ENCODE peak calls at places on chromosomes 11 and 22, in nine cellular contexts. One of them, this sample, is unnamed.

GRCh38 chr11:95559899-95560298 is 229.7 kb downstream of the FAM76B start:
- DNase-seq in suprapubic skin: no peak
- DNase-seq in psoas muscle: no peak
- DNase-seq in fibroblast of pulmonary artery: no peak
- DNase-seq in cardiac muscle cell: no peak
- DNase-seq in RWPE2: no peak
- DNase-seq in tibial nerve: no peak
- DNase-seq in K562: no peak
- DNase-seq in mucosa of descending colon: no peak
- DNase-seq in this sample: no peak

GRCh38 chr11:74678591-74679512 is 52.4 kb downstream of the CHRDL2 start:
- DNase-seq in suprapubic skin: peak
- DNase-seq in psoas muscle: no peak
- DNase-seq in fibroblast of pulmonary artery: peak
- DNase-seq in cardiac muscle cell: peak
- DNase-seq in RWPE2: no peak
- DNase-seq in tibial nerve: no peak
- DNase-seq in K562: peak
- DNase-seq in mucosa of descending colon: no peak
- DNase-seq in this sample: no peak

GRCh38 chr11:1755344-1756023 is 5.1 kb upstream of the IFITM10 start:
- DNase-seq in suprapubic skin: no peak
- DNase-seq in psoas muscle: no peak
- DNase-seq in fibroblast of pulmonary artery: no peak
- DNase-seq in cardiac muscle cell: no peak
- DNase-seq in RWPE2: no peak
- DNase-seq in tibial nerve: no peak
- DNase-seq in K562: no peak
- DNase-seq in mucosa of descending colon: peak
- DNase-seq in this sample: no peak

GRCh38 chr11:73334244-73335203 is 26.4 kb downstream of the ARHGEF17 start:
- DNase-seq in suprapubic skin: peak
- DNase-seq in psoas muscle: peak
- DNase-seq in fibroblast of pulmonary artery: peak
- DNase-seq in cardiac muscle cell: peak
- DNase-seq in RWPE2: peak
- DNase-seq in tibial nerve: peak
- DNase-seq in K562: peak
- DNase-seq in mucosa of descending colon: peak
- DNase-seq in this sample: no peak

GRCh38 chr11:63242089-63242762 is 1.2 kb downstream of the SLC22A25 start:
- DNase-seq in suprapubic skin: no peak
- DNase-seq in psoas muscle: no peak
- DNase-seq in fibroblast of pulmonary artery: no peak
- DNase-seq in cardiac muscle cell: no peak
- DNase-seq in RWPE2: no peak
- DNase-seq in tibial nerve: no peak
- DNase-seq in K562: no peak
- DNase-seq in mucosa of descending colon: no peak
- DNase-seq in this sample: no peak

GRCh38 chr11:7448126-7448525 is 37.2 kb upstream of the OLFML1 start:
- DNase-seq in suprapubic skin: no peak
- DNase-seq in psoas muscle: no peak
- DNase-seq in fibroblast of pulmonary artery: no peak
- DNase-seq in cardiac muscle cell: no peak
- DNase-seq in RWPE2: no peak
- DNase-seq in tibial nerve: no peak
- DNase-seq in K562: no peak
- DNase-seq in mucosa of descending colon: no peak
- DNase-seq in this sample: no peak

GRCh38 chr11:92861641-92862040 is 107.8 kb upstream of the MTNR1B start:
- DNase-seq in suprapubic skin: no peak
- DNase-seq in psoas muscle: no peak
- DNase-seq in fibroblast of pulmonary artery: no peak
- DNase-seq in cardiac muscle cell: no peak
- DNase-seq in RWPE2: no peak
- DNase-seq in tibial nerve: no peak
- DNase-seq in K562: no peak
- DNase-seq in mucosa of descending colon: no peak
- DNase-seq in this sample: no peak

GRCh38 chr11:85682330-85683305 is 3.4 kb downstream of the CCDC89 start:
- DNase-seq in suprapubic skin: no peak
- DNase-seq in psoas muscle: peak
- DNase-seq in fibroblast of pulmonary artery: peak
- DNase-seq in cardiac muscle cell: peak
- DNase-seq in RWPE2: no peak
- DNase-seq in tibial nerve: peak
- DNase-seq in K562: peak
- DNase-seq in mucosa of descending colon: peak
- DNase-seq in this sample: peak

GRCh38 chr11:9802291-9802861 is 138.5 kb downstream of the SWAP70 start:
- DNase-seq in suprapubic skin: no peak
- DNase-seq in psoas muscle: no peak
- DNase-seq in fibroblast of pulmonary artery: peak
- DNase-seq in cardiac muscle cell: peak
- DNase-seq in RWPE2: no peak
- DNase-seq in tibial nerve: peak
- DNase-seq in K562: no peak
- DNase-seq in mucosa of descending colon: no peak
- DNase-seq in this sample: peak

GRCh38 chr11:9941991-9942390 is 278.1 kb downstream of the SWAP70 start:
- DNase-seq in suprapubic skin: no peak
- DNase-seq in psoas muscle: no peak
- DNase-seq in fibroblast of pulmonary artery: no peak
- DNase-seq in cardiac muscle cell: no peak
- DNase-seq in RWPE2: no peak
- DNase-seq in tibial nerve: no peak
- DNase-seq in K562: no peak
- DNase-seq in mucosa of descending colon: no peak
- DNase-seq in this sample: no peak

GRCh38 chr22:41770715-41771452 is 29.6 kb upstream of the CCDC134 start:
- DNase-seq in suprapubic skin: no peak
- DNase-seq in psoas muscle: no peak
- DNase-seq in fibroblast of pulmonary artery: no peak
- DNase-seq in cardiac muscle cell: no peak
- DNase-seq in RWPE2: no peak
- DNase-seq in tibial nerve: no peak
- DNase-seq in K562: no peak
- DNase-seq in mucosa of descending colon: no peak
- DNase-seq in this sample: no peak

GRCh38 chr11:65609711-65610110 is 4.3 kb downstream of the MAP3K11 start:
- DNase-seq in suprapubic skin: no peak
- DNase-seq in psoas muscle: no peak
- DNase-seq in fibroblast of pulmonary artery: no peak
- DNase-seq in cardiac muscle cell: no peak
- DNase-seq in RWPE2: no peak
- DNase-seq in tibial nerve: no peak
- DNase-seq in K562: no peak
- DNase-seq in mucosa of descending colon: no peak
- DNase-seq in this sample: no peak

GRCh38 chr11:65609236-65609635 is 4.8 kb downstream of the MAP3K11 start:
- DNase-seq in suprapubic skin: no peak
- DNase-seq in psoas muscle: no peak
- DNase-seq in fibroblast of pulmonary artery: peak
- DNase-seq in cardiac muscle cell: peak
- DNase-seq in RWPE2: no peak
- DNase-seq in tibial nerve: no peak
- DNase-seq in K562: no peak
- DNase-seq in mucosa of descending colon: no peak
- DNase-seq in this sample: no peak

GRCh38 chr11:65611758-65612603 is 2.0 kb downstream of the MAP3K11 start:
- DNase-seq in suprapubic skin: no peak
- DNase-seq in psoas muscle: no peak
- DNase-seq in fibroblast of pulmonary artery: peak
- DNase-seq in cardiac muscle cell: peak
- DNase-seq in RWPE2: no peak
- DNase-seq in tibial nerve: no peak
- DNase-seq in K562: no peak
- DNase-seq in mucosa of descending colon: no peak
- DNase-seq in this sample: no peak

GRCh38 chr11:65612691-65613090 is 1.3 kb downstream of the MAP3K11 start:
- DNase-seq in suprapubic skin: no peak
- DNase-seq in psoas muscle: no peak
- DNase-seq in fibroblast of pulmonary artery: no peak
- DNase-seq in cardiac muscle cell: no peak
- DNase-seq in RWPE2: no peak
- DNase-seq in tibial nerve: no peak
- DNase-seq in K562: no peak
- DNase-seq in mucosa of descending colon: no peak
- DNase-seq in this sample: no peak

DNA sequence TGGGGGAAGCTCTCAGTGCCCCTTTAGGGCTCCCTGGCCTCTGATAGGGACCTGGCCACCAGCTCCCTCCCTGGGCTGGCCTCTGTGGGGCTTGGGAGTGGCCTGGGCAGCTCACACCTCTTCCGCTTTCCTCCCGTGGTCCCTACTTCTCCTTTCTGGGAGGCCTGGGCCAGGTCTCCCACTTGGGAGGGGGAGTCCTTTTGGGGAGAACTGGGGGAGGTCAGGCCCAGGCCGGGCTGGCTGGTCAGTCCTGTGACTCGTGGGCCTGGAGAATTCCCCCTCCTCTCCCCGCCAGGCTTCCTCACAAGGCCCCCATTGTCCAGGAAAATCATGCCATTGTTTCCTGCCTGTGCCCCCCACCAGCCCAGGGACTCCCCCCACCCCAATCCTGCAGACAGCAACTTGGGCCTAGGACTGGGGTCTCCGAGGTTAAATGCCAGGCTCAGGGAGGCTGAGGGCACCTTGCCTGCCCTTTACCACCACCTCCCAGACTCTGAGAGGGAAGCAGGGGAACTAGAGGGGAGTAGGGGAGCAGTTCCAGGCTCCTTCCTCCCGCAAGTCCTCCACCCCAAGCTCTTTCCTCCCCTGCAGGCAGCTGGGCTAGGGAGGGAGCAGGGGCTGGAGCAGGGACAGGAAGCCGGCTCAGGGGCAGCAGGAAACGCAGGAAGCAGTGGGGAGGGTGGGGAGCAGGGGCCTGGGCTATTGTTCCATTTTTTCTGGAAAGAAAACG is 2.8 kb downstream of the MAP3K11 start:
- DNase-seq in suprapubic skin: no peak
- DNase-seq in psoas muscle: no peak
- DNase-seq in fibroblast of pulmonary artery: peak
- DNase-seq in cardiac muscle cell: peak
- DNase-seq in RWPE2: no peak
- DNase-seq in tibial nerve: no peak
- DNase-seq in K562: no peak
- DNase-seq in mucosa of descending colon: peak
- DNase-seq in this sample: no peak
- H3K4me3 ChIP-seq in suprapubic skin: peak
- H3K4me3 ChIP-seq in psoas muscle: peak
- H3K4me3 ChIP-seq in fibroblast of pulmonary artery: peak
- H3K4me3 ChIP-seq in cardiac muscle cell: no peak
- H3K4me3 ChIP-seq in RWPE2: no peak
- H3K4me3 ChIP-seq in tibial nerve: peak
- H3K4me3 ChIP-seq in K562: peak
- H3K4me3 ChIP-seq in mucosa of descending colon: no peak
- H3K4me3 ChIP-seq in this sample: peak

DNA sequence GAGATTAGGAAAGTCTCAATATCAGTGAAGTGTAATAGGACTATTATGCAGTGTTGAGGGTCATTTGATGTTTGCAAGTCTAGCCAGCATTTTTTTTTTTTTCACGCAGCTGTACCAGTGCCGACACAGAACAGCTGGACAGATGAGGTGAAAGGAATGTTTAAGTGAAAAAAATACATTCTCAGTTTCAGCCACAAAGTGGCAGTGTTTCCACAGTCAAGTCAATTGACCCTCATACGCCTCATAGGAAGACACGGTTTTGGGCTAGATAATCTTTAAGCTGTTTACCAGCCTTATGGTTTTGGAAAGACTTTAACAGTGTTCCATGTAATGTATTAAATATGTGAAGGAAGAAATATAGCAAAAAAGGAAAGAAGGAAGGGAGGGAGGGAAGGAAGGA is 349.9 kb upstream of the ANO3 start:
- DNase-seq in suprapubic skin: no peak
- DNase-seq in psoas muscle: no peak
- DNase-seq in fibroblast of pulmonary artery: peak
- DNase-seq in cardiac muscle cell: peak
- DNase-seq in RWPE2: no peak
- DNase-seq in tibial nerve: peak
- DNase-seq in K562: no peak
- DNase-seq in mucosa of descending colon: no peak
- DNase-seq in this sample: peak
- TF ChIP-seq CTCF in suprapubic skin: peak
- TF ChIP-seq CTCF in psoas muscle: peak
- TF ChIP-seq CTCF in fibroblast of pulmonary artery: peak
- TF ChIP-seq CTCF in cardiac muscle cell: peak
- TF ChIP-seq CTCF in RWPE2: peak
- TF ChIP-seq CTCF in tibial nerve: peak
- TF ChIP-seq CTCF in K562: no peak
- TF ChIP-seq CTCF in mucosa of descending colon: peak
- TF ChIP-seq CTCF in this sample: peak

DNA sequence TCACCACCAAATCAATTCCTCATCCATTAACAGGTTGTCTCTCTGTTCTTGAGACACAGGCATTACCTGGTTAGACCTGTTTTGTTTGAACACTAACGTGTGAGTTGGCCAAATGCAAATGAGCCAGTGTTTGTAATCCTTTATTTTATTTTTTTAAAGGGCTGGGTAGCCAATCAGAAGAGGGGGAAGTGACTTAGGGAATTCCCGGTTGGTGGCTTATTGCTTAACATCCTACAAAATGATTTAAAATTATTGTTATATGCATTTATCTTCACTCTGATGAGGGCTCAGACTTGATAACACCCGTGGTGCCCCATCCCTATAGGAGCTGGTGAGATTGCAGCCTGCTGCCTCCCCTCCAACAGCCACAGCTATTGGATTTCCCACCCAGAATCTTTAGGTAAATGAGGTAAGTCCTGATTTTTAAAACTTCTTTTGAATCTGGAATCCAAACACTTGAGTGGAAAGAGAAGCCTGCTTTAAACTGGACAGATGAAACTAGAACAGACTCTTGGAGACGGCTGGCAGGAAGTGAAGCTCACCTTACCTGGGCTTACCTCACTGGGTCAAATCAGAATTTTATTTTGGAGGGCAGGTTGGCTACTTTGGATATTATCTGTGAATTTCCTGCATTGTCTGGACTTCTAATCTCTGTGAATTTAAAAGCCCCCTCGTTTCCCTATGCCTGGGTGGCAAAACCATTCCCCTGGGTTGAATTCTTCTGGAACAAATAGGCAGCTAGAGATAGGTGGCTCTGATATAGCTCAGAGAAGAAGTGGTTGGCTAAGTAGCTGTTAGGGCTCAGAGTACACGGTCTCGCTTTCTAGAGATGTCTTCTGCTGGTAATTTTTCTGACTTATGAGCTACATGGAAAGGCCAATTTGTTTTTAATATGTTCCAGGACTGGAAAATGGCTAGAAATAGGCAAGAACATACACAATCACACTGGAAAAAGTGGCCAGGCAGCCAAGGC is at the start of gene EHF:
- DNase-seq in suprapubic skin: no peak
- DNase-seq in psoas muscle: no peak
- DNase-seq in fibroblast of pulmonary artery: no peak
- DNase-seq in cardiac muscle cell: no peak
- DNase-seq in RWPE2: no peak
- DNase-seq in tibial nerve: no peak
- DNase-seq in K562: no peak
- DNase-seq in mucosa of descending colon: no peak
- DNase-seq in this sample: no peak
- H3K4me3 ChIP-seq in suprapubic skin: peak
- H3K4me3 ChIP-seq in psoas muscle: no peak
- H3K4me3 ChIP-seq in fibroblast of pulmonary artery: no peak
- H3K4me3 ChIP-seq in cardiac muscle cell: no peak
- H3K4me3 ChIP-seq in RWPE2: peak
- H3K4me3 ChIP-seq in tibial nerve: no peak
- H3K4me3 ChIP-seq in K562: no peak
- H3K4me3 ChIP-seq in mucosa of descending colon: peak
- H3K4me3 ChIP-seq in this sample: no peak

GRCh38 chr11:117366183-117366582 is 38.5 kb downstream of the CEP164 start:
- DNase-seq in suprapubic skin: no peak
- DNase-seq in psoas muscle: no peak
- DNase-seq in fibroblast of pulmonary artery: no peak
- DNase-seq in cardiac muscle cell: no peak
- DNase-seq in RWPE2: no peak
- DNase-seq in tibial nerve: no peak
- DNase-seq in K562: no peak
- DNase-seq in mucosa of descending colon: no peak
- DNase-seq in this sample: no peak
- TF ChIP-seq CTCF in suprapubic skin: no peak
- TF ChIP-seq CTCF in psoas muscle: no peak
- TF ChIP-seq CTCF in fibroblast of pulmonary artery: no peak
- TF ChIP-seq CTCF in cardiac muscle cell: no peak
- TF ChIP-seq CTCF in RWPE2: no peak
- TF ChIP-seq CTCF in tibial nerve: no peak
- TF ChIP-seq CTCF in K562: no peak
- TF ChIP-seq CTCF in mucosa of descending colon: no peak
- TF ChIP-seq CTCF in this sample: no peak

This sample was measured in AG04450.